ENCODE peak calls at places on chromosomes 13 and 19, in four cellular contexts. One of them, this sample, is unnamed.

GRCh38 chr19:5133986-5134595 is 165.2 kb downstream of the KDM4B start:
- DNase-seq in body of pancreas: no peak
- DNase-seq in psoas muscle: no peak
- DNase-seq in cardiac muscle cell: no peak
- DNase-seq in this sample: no peak

GRCh38 chr19:34788074-34788473 is 15.1 kb upstream of the ZNF599 start:
- DNase-seq in body of pancreas: no peak
- DNase-seq in psoas muscle: no peak
- DNase-seq in cardiac muscle cell: no peak
- DNase-seq in this sample: no peak

GRCh38 chr13:112679932-112680677 is 9.7 kb upstream of the ATP11A start:
- DNase-seq in body of pancreas: no peak
- DNase-seq in psoas muscle: no peak
- DNase-seq in cardiac muscle cell: no peak
- DNase-seq in this sample: no peak

GRCh38 chr13:66922444-66922843 is 307.7 kb downstream of the PCDH9 start:
- DNase-seq in body of pancreas: no peak
- DNase-seq in psoas muscle: no peak
- DNase-seq in cardiac muscle cell: no peak
- DNase-seq in this sample: no peak

GRCh38 chr19:49528211-49528771 is 488 bp downstream of the RCN3 start:
- DNase-seq in body of pancreas: no peak
- DNase-seq in psoas muscle: peak; percentile 52
- DNase-seq in cardiac muscle cell: no peak
- DNase-seq in this sample: no peak

GRCh38 chr13:30762643-30763042 is 27.3 kb downstream of the ALOX5AP start:
- DNase-seq in body of pancreas: no peak
- DNase-seq in psoas muscle: no peak
- DNase-seq in cardiac muscle cell: no peak
- DNase-seq in this sample: no peak

GRCh38 chr19:42424712-42425131 is 2.5 kb downstream of the LIPE start:
- DNase-seq in body of pancreas: no peak
- DNase-seq in psoas muscle: no peak
- DNase-seq in cardiac muscle cell: no peak
- DNase-seq in this sample: no peak

GRCh38 chr19:38744906-38745305 is 632 bp upstream of the CAPN12 start:
- DNase-seq in body of pancreas: no peak
- DNase-seq in psoas muscle: no peak
- DNase-seq in cardiac muscle cell: no peak
- DNase-seq in this sample: no peak

GRCh38 chr13:113647351-113648217 is 10.4 kb downstream of the ATP4B start:
- DNase-seq in body of pancreas: peak; percentile 98
- DNase-seq in psoas muscle: peak; percentile 76
- DNase-seq in cardiac muscle cell: no peak
- DNase-seq in this sample: peak; percentile 94

GRCh38 chr13:24071423-24072075 is 89.0 kb upstream of the SPATA13 start:
- DNase-seq in body of pancreas: no peak
- DNase-seq in psoas muscle: no peak
- DNase-seq in cardiac muscle cell: no peak
- DNase-seq in this sample: no peak

GRCh38 chr19:55149078-55150003 is at the start of gene TNNT1:
- DNase-seq in body of pancreas: no peak
- DNase-seq in psoas muscle: peak; percentile 66
- DNase-seq in cardiac muscle cell: peak; percentile 51
- DNase-seq in this sample: no peak

GRCh38 chr13:98300956-98301641 is 124.0 kb upstream of the RNF113B start:
- DNase-seq in body of pancreas: peak; percentile 23
- DNase-seq in psoas muscle: no peak
- DNase-seq in cardiac muscle cell: no peak
- DNase-seq in this sample: no peak

GRCh38 chr19:43148233-43148632 is 38.1 kb downstream of the PSG5 start:
- DNase-seq in body of pancreas: no peak
- DNase-seq in psoas muscle: no peak
- DNase-seq in cardiac muscle cell: no peak
- DNase-seq in this sample: no peak

GRCh38 chr19:40033989-40034560 is 22.0 kb downstream of the ZNF780B start:
- DNase-seq in body of pancreas: no peak
- DNase-seq in psoas muscle: no peak
- DNase-seq in cardiac muscle cell: no peak
- DNase-seq in this sample: no peak

DNA sequence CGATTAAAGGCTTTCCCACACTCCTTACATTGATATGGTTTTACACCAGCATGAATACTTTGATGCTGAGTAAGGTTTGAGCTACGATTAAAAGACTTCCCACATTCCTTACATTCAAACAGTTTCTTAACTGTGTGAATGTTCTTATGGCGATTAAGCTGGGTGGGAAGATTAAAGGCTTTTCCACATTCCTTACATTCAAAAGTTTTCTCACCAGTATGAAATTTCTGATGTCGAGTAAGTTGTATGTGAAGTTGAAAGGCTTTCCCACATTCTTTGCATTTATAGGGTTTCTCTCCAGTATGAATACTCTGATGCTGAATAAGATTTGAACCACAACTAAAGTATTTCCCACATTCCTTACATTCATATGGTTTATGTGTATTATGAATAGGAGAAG is 20.0 kb downstream of the ZNF780B start:
- DNase-seq in body of pancreas: no peak
- DNase-seq in psoas muscle: no peak
- DNase-seq in cardiac muscle cell: no peak
- DNase-seq in this sample: no peak
- H3K9me3 ChIP-seq in body of pancreas: peaks cover 3% of the 10 kb centered on the region
- H3K9me3 ChIP-seq in psoas muscle: peaks cover 68% of the 10 kb centered on the region
- H3K9me3 ChIP-seq in cardiac muscle cell: peaks cover 5% of the 10 kb centered on the region
- H3K9me3 ChIP-seq in this sample: peaks cover 43% of the 10 kb centered on the region

DNA sequence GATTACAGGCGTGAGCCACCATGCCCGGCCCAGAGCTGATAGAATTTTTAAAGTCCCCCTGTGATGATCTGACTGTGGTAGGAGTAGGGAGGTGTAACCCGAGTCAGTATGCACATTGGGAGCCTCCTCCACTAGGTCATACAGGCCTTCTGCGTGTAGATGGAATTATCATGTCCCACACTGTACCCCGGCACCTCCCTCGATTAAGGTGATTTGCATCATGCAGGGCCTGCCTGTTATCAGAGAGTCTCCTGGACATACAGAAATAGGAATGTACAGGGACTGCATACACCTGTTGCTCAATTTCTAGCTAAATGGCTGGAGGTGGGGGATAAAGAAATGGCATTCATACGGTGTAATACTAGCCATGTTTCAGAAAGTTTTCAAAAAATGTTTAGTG is 922 bp upstream of the ERVK3-1 start:
- DNase-seq in body of pancreas: no peak
- DNase-seq in psoas muscle: no peak
- DNase-seq in cardiac muscle cell: no peak
- DNase-seq in this sample: no peak
- H3K4me3 ChIP-seq in body of pancreas: no peak overlapping the region
- H3K4me3 ChIP-seq in psoas muscle: peak overlapping the region; percentile 89
- H3K4me3 ChIP-seq in cardiac muscle cell: peak overlapping the region; percentile 87
- H3K4me3 ChIP-seq in this sample: no peak overlapping the region

GRCh38 chr13:97257800-97258799 is 36.0 kb downstream of the MBNL2 start:
- DNase-seq in body of pancreas: peak; percentile 81
- DNase-seq in psoas muscle: peak; percentile 79
- DNase-seq in cardiac muscle cell: no peak
- DNase-seq in this sample: peak; percentile 46

GRCh38 chr13:97256343-97256783 is 34.2 kb downstream of the MBNL2 start:
- DNase-seq in body of pancreas: no peak
- DNase-seq in psoas muscle: no peak
- DNase-seq in cardiac muscle cell: no peak
- DNase-seq in this sample: no peak

GRCh38 chr13:97258801-97259200 is 36.7 kb downstream of the MBNL2 start:
- DNase-seq in body of pancreas: no peak
- DNase-seq in psoas muscle: no peak
- DNase-seq in cardiac muscle cell: no peak
- DNase-seq in this sample: no peak

GRCh38 chr13:97255515-97255999 is 33.4 kb downstream of the MBNL2 start:
- DNase-seq in body of pancreas: no peak
- DNase-seq in psoas muscle: no peak
- DNase-seq in cardiac muscle cell: no peak
- DNase-seq in this sample: no peak

DNA sequence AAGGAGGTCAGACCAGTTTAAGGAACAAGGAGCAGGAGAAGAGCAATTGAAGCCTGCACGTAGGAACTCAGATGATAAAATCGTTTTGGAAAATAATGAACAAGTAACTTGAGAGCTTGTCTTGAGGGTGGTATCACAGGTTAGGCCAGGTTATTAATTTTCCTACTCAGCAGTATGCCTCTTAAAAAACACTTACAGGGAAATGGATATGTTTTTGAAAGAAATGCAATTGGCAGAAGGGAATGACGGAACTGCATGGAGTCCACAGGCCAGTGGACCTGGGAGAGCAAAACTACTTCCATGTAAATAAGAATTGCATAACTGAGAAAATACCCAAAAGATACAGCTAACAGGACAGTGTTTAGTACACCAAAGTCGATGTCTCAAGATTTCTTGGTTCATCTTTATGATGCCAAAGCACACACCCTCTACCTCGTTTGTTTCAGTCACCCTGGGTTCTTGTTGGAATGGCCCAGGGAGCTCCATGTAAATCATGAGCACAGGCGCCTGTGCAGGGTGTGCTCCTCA is 35.2 kb downstream of the MBNL2 start:
- DNase-seq in body of pancreas: no peak
- DNase-seq in psoas muscle: no peak
- DNase-seq in cardiac muscle cell: no peak
- DNase-seq in this sample: no peak
- H3K9me3 ChIP-seq in body of pancreas: no peaks in the 10 kb centered on the region
- H3K9me3 ChIP-seq in psoas muscle: no peaks in the 10 kb centered on the region
- H3K9me3 ChIP-seq in cardiac muscle cell: no peaks in the 10 kb centered on the region
- H3K9me3 ChIP-seq in this sample: no peaks in the 10 kb centered on the region

DNA sequence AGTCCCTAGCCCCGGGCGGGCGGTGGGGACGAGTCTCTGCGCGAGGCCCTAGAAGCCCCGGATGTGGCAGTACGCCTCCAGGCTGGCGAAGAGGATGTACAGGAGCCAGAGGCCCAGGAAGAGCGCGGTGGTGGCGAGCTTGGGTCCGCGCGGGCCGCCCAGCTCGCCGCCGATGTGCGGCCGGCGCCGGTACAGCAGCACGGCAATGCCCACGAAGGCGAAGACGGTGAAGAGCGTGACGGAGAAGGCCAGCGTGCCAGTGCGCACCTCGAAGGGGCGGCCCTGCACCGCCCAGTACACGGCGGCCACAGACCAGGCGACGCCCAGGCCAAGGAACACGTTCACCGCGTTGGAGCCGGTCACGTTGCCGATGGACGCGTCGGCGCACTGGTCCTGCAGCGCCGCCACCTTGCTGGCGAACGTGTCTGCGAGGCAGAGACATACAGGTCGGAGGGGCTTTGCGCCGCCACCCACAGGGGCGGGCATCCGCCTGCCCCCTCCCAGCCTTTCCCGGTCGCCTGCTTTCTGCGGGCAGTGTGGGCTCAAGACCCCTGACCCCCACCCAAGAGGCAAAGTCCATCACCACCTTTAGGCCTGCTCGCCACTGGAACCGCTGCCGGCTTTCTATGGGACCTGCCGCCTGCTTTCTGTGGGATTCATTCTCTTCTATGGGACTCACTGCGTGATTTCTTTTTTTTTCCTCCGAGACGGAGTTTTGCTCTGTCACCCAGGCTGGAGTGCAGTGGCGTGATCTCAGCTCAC is 10.9 kb upstream of the MEIS3 start:
- DNase-seq in body of pancreas: peak; percentile 23
- DNase-seq in psoas muscle: no peak
- DNase-seq in cardiac muscle cell: peak; percentile 33
- DNase-seq in this sample: peak; percentile 34
- H3K4me3 ChIP-seq in body of pancreas: no peak overlapping the region
- H3K4me3 ChIP-seq in psoas muscle: peak overlapping the region; percentile 3
- H3K4me3 ChIP-seq in cardiac muscle cell: no peak overlapping the region
- H3K4me3 ChIP-seq in this sample: no peak overlapping the region

GRCh38 chr13:32733685-32734084 is 147.4 kb downstream of the PDS5B start:
- DNase-seq in body of pancreas: no peak
- DNase-seq in psoas muscle: no peak
- DNase-seq in cardiac muscle cell: no peak
- DNase-seq in this sample: no peak
- H3K9me3 ChIP-seq in body of pancreas: no peaks in the 10 kb centered on the region
- H3K9me3 ChIP-seq in psoas muscle: no peaks in the 10 kb centered on the region
- H3K9me3 ChIP-seq in cardiac muscle cell: no peaks in the 10 kb centered on the region
- H3K9me3 ChIP-seq in this sample: no peaks in the 10 kb centered on the region